ENCODE peak calls at places on chromosomes 3 and 15, in eight cellular contexts. V is stimulated activated CD4-positive, alpha-beta T cell treated with anti-CD3 and anti-CD28 coated beads, Interleukin-4, amount 100 ng/mL, for 4 hours; Q is lower lobe of right lung; H is mesothelial cell of epicardium; N is NCI-H1436; T is A172; A is AG08396; L is iPS-NIHi11. J is an unnamed sample.

GRCh38 chr3:137970914-137971831 is 38.8 kb upstream of the CLDN18 start:
- DNase-seq in V (peak; percentile 17), Q (peak; percentile 86), H (peak; percentile 52), N (peak; percentile 1), T (peak; percentile 69), A (peak; percentile 80), L (peak; percentile 87), J (peak; percentile 23)

GRCh38 chr3:127820221-127820870 is 2.0 kb downstream of the MGLL start:
- DNase-seq in V (no peak), Q (peak; percentile 76), H (no peak), N (no peak), T (no peak), A (peak; percentile 62), L (peak; percentile 43), J (no peak)

GRCh38 chr3:64977308-64978100 is 289.7 kb upstream of the ADAMTS9 start:
- DNase-seq in V (no peak), Q (no peak), H (no peak), N (no peak), T (peak; percentile 94), A (no peak), L (no peak), J (no peak)

GRCh38 chr15:82933576-82933975 is 18.9 kb downstream of the HOMER2 start:
- DNase-seq in V (no peak), Q (no peak), H (no peak), N (no peak), T (no peak), A (no peak), L (no peak), J (no peak)

GRCh38 chr3:20406621-20407020 is 220.6 kb upstream of the SGO1 start:
- DNase-seq in V (no peak), Q (no peak), H (no peak), N (no peak), T (no peak), A (no peak), L (no peak), J (no peak)

GRCh38 chr3:195080571-195081141 is 190.3 kb downstream of the XXYLT1 start:
- DNase-seq in V (no peak), Q (peak; percentile 41), H (no peak), N (peak; percentile 70), T (peak; percentile 58), A (no peak), L (peak; percentile 72), J (no peak)

GRCh38 chr15:92399271-92399670 is 5.6 kb downstream of the ST8SIA2 start:
- DNase-seq in V (no peak), Q (no peak), H (no peak), N (no peak), T (no peak), A (no peak), L (no peak), J (no peak)

GRCh38 chr3:195849322-195850074 is 37.8 kb upstream of the MUC4 start:
- DNase-seq in V (no peak), Q (no peak), H (no peak), N (peak; percentile 24), T (no peak), A (peak; percentile 70), L (peak; percentile 20), J (no peak)

GRCh38 chr3:43753743-43754142 is 63.0 kb downstream of the ABHD5 start:
- DNase-seq in V (no peak), Q (no peak), H (no peak), N (no peak), T (peak; percentile 74), A (no peak), L (no peak), J (no peak)

GRCh38 chr3:22366781-22367180 is 615.8 kb upstream of the ZNF385D start:
- DNase-seq in V (no peak), Q (no peak), H (no peak), N (no peak), T (no peak), A (no peak), L (no peak), J (no peak)

GRCh38 chr15:32694222-32694983 is 23.4 kb upstream of the GREM1 start:
- DNase-seq in V (no peak), Q (no peak), H (no peak), N (no peak), T (no peak), A (no peak), L (no peak), J (no peak)

GRCh38 chr3:34107669-34108068 is 309.2 kb downstream of the PDCD6IP start:
- DNase-seq in V (no peak), Q (no peak), H (no peak), N (no peak), T (no peak), A (no peak), L (no peak), J (no peak)

GRCh38 chr15:99092554-99093172 is 12.2 kb upstream of the SYNM start:
- DNase-seq in V (no peak), Q (no peak), H (no peak), N (no peak), T (no peak), A (no peak), L (no peak), J (no peak)

GRCh38 chr15:41507820-41508290 is 5.8 kb downstream of the LTK start:
- DNase-seq in V (no peak), Q (no peak), H (no peak), N (no peak), T (peak; percentile 14), A (no peak), L (peak; percentile 63), J (no peak)

GRCh38 chr3:161163297-161163696 is 57.8 kb upstream of the NMD3 start:
- DNase-seq in V (no peak), Q (no peak), H (no peak), N (no peak), T (peak; percentile 98), A (peak; percentile 63), L (no peak), J (no peak)

GRCh38 chr3:5733995-5734394 is 546.5 kb downstream of the EDEM1 start:
- DNase-seq in V (no peak), Q (no peak), H (no peak), N (no peak), T (no peak), A (no peak), L (no peak), J (no peak)

GRCh38 chr3:51734572-51734907 is 27.7 kb downstream of the GRM2 start:
- DNase-seq in V (no peak), Q (no peak), H (no peak), N (no peak), T (no peak), A (no peak), L (no peak), J (no peak)

GRCh38 chr3:46612324-46612723 is at the start of gene FAM240A:
- DNase-seq in V (no peak), Q (no peak), H (no peak), N (no peak), T (no peak), A (no peak), L (no peak), J (no peak)

GRCh38 chr3:131903988-131904415 is 130.8 kb downstream of the CPNE4 start:
- DNase-seq in V (no peak), Q (no peak), H (no peak), N (no peak), T (peak; percentile 80), A (peak; percentile 66), L (no peak), J (no peak)

GRCh38 chr3:13111173-13111873 is 38.1 kb upstream of the IQSEC1 start:
- DNase-seq in V (no peak), Q (peak; percentile 56), H (no peak), N (no peak), T (peak; percentile 38), A (no peak), L (peak; percentile 50), J (no peak)

GRCh38 chr15:52115598-52116427 is 3.2 kb upstream of the BCL2L10 start:
- DNase-seq in V (no peak), Q (no peak), H (no peak), N (no peak), T (no peak), A (no peak), L (no peak), J (no peak)

GRCh38 chr3:9800529-9800928 is 7.6 kb downstream of the ARPC4 start:
- DNase-seq in V (no peak), Q (no peak), H (no peak), N (no peak), T (no peak), A (no peak), L (no peak), J (no peak)

J was measured in putamen.